ENCODE peak calls at places on chromosomes 4 and X, in six cellular contexts. E is GM12865; W is SK-N-SH; I is tibial artery; O is brain microvascular endothelial cell; Y is CD8-positive, alpha-beta memory T cell. T is an unnamed sample.

GRCh38 chr4:146059153-146059552 is 116.4 kb upstream of the LSM6 start:
- DNase-seq in E (peak; percentile 84), W (no peak), I (no peak), O (no peak), Y (no peak), T (peak; percentile 89)

GRCh38 chrX:87525771-87526229 is 8.2 kb downstream of the KLHL4 start:
- DNase-seq in E (no peak), W (no peak), I (no peak), O (peak; percentile 36), Y (no peak), T (no peak)

GRCh38 chr4:173821031-173821430 is 291.0 kb upstream of the HAND2 start:
- DNase-seq in E (no peak), W (no peak), I (no peak), O (no peak), Y (no peak), T (no peak)

GRCh38 chr4:100848865-100849264 is 331.0 kb upstream of the EMCN start:
- DNase-seq in E (peak; percentile 65), W (no peak), I (no peak), O (no peak), Y (no peak), T (peak; percentile 44)

GRCh38 chr4:140928880-140929279 is 172.7 kb upstream of the TBC1D9 start:
- DNase-seq in E (no peak), W (no peak), I (peak; percentile 84), O (peak; percentile 55), Y (no peak), T (no peak)

GRCh38 chrX:109374276-109374960 is 107.5 kb downstream of the GUCY2F start:
- DNase-seq in E (no peak), W (no peak), I (no peak), O (no peak), Y (no peak), T (no peak)

GRCh38 chr4:177696438-177696966 is 254.3 kb upstream of the AGA start:
- DNase-seq in E (no peak), W (no peak), I (no peak), O (no peak), Y (no peak), T (no peak)

GRCh38 chr4:20176881-20177280 is 74.8 kb upstream of the SLIT2 start:
- DNase-seq in E (no peak), W (no peak), I (no peak), O (no peak), Y (no peak), T (no peak)

GRCh38 chr4:183935355-183936005 is 30.4 kb downstream of the STOX2 start:
- DNase-seq in E (no peak), W (no peak), I (no peak), O (no peak), Y (no peak), T (no peak)

GRCh38 chr4:31078661-31079060 is 358.5 kb downstream of the PCDH7 start:
- DNase-seq in E (no peak), W (no peak), I (no peak), O (no peak), Y (no peak), T (no peak)

GRCh38 chrX:105552395-105552794 is 269.9 kb upstream of the NRK start:
- DNase-seq in E (no peak), W (no peak), I (no peak), O (no peak), Y (no peak), T (no peak)

GRCh38 chr4:23903859-23904438 is 14.1 kb upstream of the PPARGC1A start:
- DNase-seq in E (no peak), W (no peak), I (peak; percentile 74), O (no peak), Y (no peak), T (no peak)

GRCh38 chr4:27007507-27007906 is 146.9 kb downstream of the STIM2 start:
- DNase-seq in E (no peak), W (no peak), I (no peak), O (no peak), Y (no peak), T (no peak)

GRCh38 chrX:10062352-10062751 is 94.4 kb upstream of the CLCN4 start:
- DNase-seq in E (peak; percentile 34), W (no peak), I (no peak), O (no peak), Y (no peak), T (no peak)

GRCh38 chr4:84582988-84583870 is at the start of gene CDS1:
- DNase-seq in E (peak; percentile 15), W (peak; percentile 66), I (peak; percentile 63), O (no peak), Y (no peak), T (no peak)

GRCh38 chr4:3441501-3442459 is at the start of gene HGFAC:
- DNase-seq in E (no peak), W (no peak), I (peak; percentile 64), O (no peak), Y (no peak), T (no peak)

GRCh38 chrX:131704136-131704695 is 160.3 kb downstream of the OR13H1 start:
- DNase-seq in E (peak; percentile 34), W (peak; percentile 64), I (no peak), O (peak; percentile 71), Y (peak; percentile 86), T (peak; percentile 97)

GRCh38 chr4:185599151-185599648 is 63.9 kb upstream of the PDLIM3 start:
- DNase-seq in E (no peak), W (no peak), I (no peak), O (no peak), Y (no peak), T (no peak)

GRCh38 chr4:170736710-170737109 is 647.0 kb upstream of the AADAT start:
- DNase-seq in E (no peak), W (no peak), I (no peak), O (no peak), Y (no peak), T (no peak)

GRCh38 chr4:115361781-115362180 is 248.4 kb upstream of the NDST4 start:
- DNase-seq in E (no peak), W (no peak), I (no peak), O (no peak), Y (no peak), T (no peak)

GRCh38 chrX:19555236-19555635 is 39.9 kb upstream of the MAP3K15 start:
- DNase-seq in E (no peak), W (no peak), I (no peak), O (no peak), Y (no peak), T (no peak)

GRCh38 chr4:165379662-165380061 is 854 bp downstream of the CPE start:
- DNase-seq in E (no peak), W (peak; percentile 50), I (peak; percentile 71), O (peak; percentile 79), Y (no peak), T (no peak)

GRCh38 chrX:150730719-150731118 is 37.5 kb downstream of the MTMR1 start:
- DNase-seq in E (no peak), W (no peak), I (no peak), O (no peak), Y (no peak), T (no peak)

GRCh38 chrX:144716187-144716586 is 531.1 kb upstream of the SPANXN1 start:
- DNase-seq in E (no peak), W (no peak), I (no peak), O (no peak), Y (no peak), T (no peak)

GRCh38 chr4:37392540-37393255 is 148.2 kb downstream of the NWD2 start:
- DNase-seq in E (peak; percentile 20), W (no peak), I (no peak), O (no peak), Y (no peak), T (no peak)

GRCh38 chr4:111806331-111806730 is 338.9 kb upstream of the FAM241A start:
- DNase-seq in E (peak; percentile 9), W (peak; percentile 7), I (no peak), O (peak; percentile 0), Y (no peak), T (no peak)

GRCh38 chr4:188399834-188400233 is 260.6 kb downstream of the TRIML1 start:
- DNase-seq in E (no peak), W (no peak), I (no peak), O (no peak), Y (no peak), T (no peak)

GRCh38 chr4:24559032-24559821 is 25.1 kb downstream of the DHX15 start:
- DNase-seq in E (no peak), W (no peak), I (no peak), O (no peak), Y (no peak), T (no peak)

GRCh38 chrX:120308558-120308957 is 2.7 kb downstream of the TMEM255A start:
- DNase-seq in E (no peak), W (no peak), I (no peak), O (no peak), Y (no peak), T (no peak)

GRCh38 chrX:120309873-120310730 is 1.2 kb downstream of the TMEM255A start:
- DNase-seq in E (no peak), W (peak; percentile 22), I (no peak), O (no peak), Y (no peak), T (no peak)

GRCh38 chrX:120311632-120312000 is 355 bp upstream of the TMEM255A start:
- DNase-seq in E (no peak), W (no peak), I (no peak), O (no peak), Y (no peak), T (no peak)

GRCh38 chrX:120310861-120311631 is at the start of gene TMEM255A:
- DNase-seq in E (no peak), W (peak; percentile 47), I (no peak), O (no peak), Y (no peak), T (no peak)

GRCh38 chrX:120308959-120309872 is 2.0 kb downstream of the TMEM255A start:
- DNase-seq in E (peak; percentile 83), W (peak; percentile 54), I (peak; percentile 63), O (peak; percentile 43), Y (peak; percentile 65), T (no peak)
- H3K4me3 ChIP-seq in E (peak overlapping the region; percentile 65), W (peak overlapping the region; percentile 7), I (peak overlapping the region; percentile 10), O (peak overlapping the region; percentile 41), Y (peak overlapping the region; percentile 63), T (no peak overlapping the region)

GRCh38 chrX:153492153-153492454 is 2.7 kb upstream of the BGN start:
- DNase-seq in E (no peak), W (no peak), I (no peak), O (no peak), Y (no peak), T (no peak)
- H3K4me3 ChIP-seq in E (no peak overlapping the region), W (no peak overlapping the region), I (no peak overlapping the region), O (no peak overlapping the region), Y (no peak overlapping the region), T (no peak overlapping the region)

GRCh38 chr4:5720980-5721379 is 10.0 kb downstream of the EVC start:
- DNase-seq in E (no peak), W (no peak), I (no peak), O (no peak), Y (no peak), T (no peak)
- H3K4me3 ChIP-seq in E (no peak overlapping the region), W (no peak overlapping the region), I (no peak overlapping the region), O (no peak overlapping the region), Y (no peak overlapping the region), T (no peak overlapping the region)

GRCh38 chr4:1168291-1169031 is 3.9 kb downstream of the SPON2 start:
- DNase-seq in E (no peak), W (no peak), I (no peak), O (no peak), Y (no peak), T (no peak)
- H3K4me3 ChIP-seq in E (peak overlapping the region; percentile 80), W (no peak overlapping the region), I (no peak overlapping the region), O (no peak overlapping the region), Y (peak overlapping the region; percentile 98), T (peak overlapping the region; percentile 80)

T was measured in Karpas-422.